ENCODE peak calls at places on chromosomes 4 and X, in six cellular contexts. C, H, T, R, Q and D are unnamed samples.

GRCh38 chr4:173264245-173264959 is 69.8 kb downstream of the HMGB2 start:
- DNase-seq in C (no peak), H (no peak), T (no peak), R (peak), Q (no peak), D (no peak)

GRCh38 chrX:133249659-133250058 is 31.5 kb upstream of the TFDP3 start:
- DNase-seq in C (no peak), H (no peak), T (no peak), R (no peak), Q (no peak), D (no peak)

GRCh38 chrX:148661035-148661434 is 160.6 kb downstream of the AFF2 start:
- DNase-seq in C (no peak), H (no peak), T (no peak), R (no peak), Q (no peak), D (no peak)

GRCh38 chr4:74397748-74398426 is 32.9 kb downstream of the EREG start:
- DNase-seq in C (no peak), H (no peak), T (no peak), R (no peak), Q (peak), D (no peak)

GRCh38 chr4:67522851-67523671 is 22.2 kb downstream of the CENPC start:
- DNase-seq in C (no peak), H (no peak), T (no peak), R (peak), Q (no peak), D (no peak)

GRCh38 chr4:151874328-151874727 is 113.5 kb upstream of the GATB start:
- DNase-seq in C (no peak), H (no peak), T (no peak), R (no peak), Q (no peak), D (no peak)

GRCh38 chr4:169398294-169398693 is 127.5 kb upstream of the SH3RF1 start:
- DNase-seq in C (no peak), H (no peak), T (no peak), R (no peak), Q (no peak), D (no peak)

GRCh38 chr4:33467291-33467690 is 2747.1 kb downstream of the PCDH7 start:
- DNase-seq in C (no peak), H (no peak), T (no peak), R (no peak), Q (no peak), D (no peak)

GRCh38 chrX:118973389-118974087 is 880 bp upstream of the LONRF3 start:
- DNase-seq in C (no peak), H (no peak), T (peak), R (no peak), Q (no peak), D (peak)

GRCh38 chrX:39327255-39327654 is 526.0 kb downstream of the MID1IP1 start:
- DNase-seq in C (no peak), H (no peak), T (no peak), R (no peak), Q (no peak), D (no peak)

GRCh38 chr4:8184061-8184460 is 15.0 kb upstream of the SH3TC1 start:
- DNase-seq in C (no peak), H (no peak), T (no peak), R (no peak), Q (no peak), D (no peak)

GRCh38 chrX:4963432-4963831 is 1250.0 kb upstream of the PRKX start:
- DNase-seq in C (no peak), H (no peak), T (no peak), R (no peak), Q (no peak), D (no peak)

GRCh38 chr4:146023334-146023967 is 84.8 kb upstream of the ZNF827 start:
- DNase-seq in C (no peak), H (no peak), T (no peak), R (no peak), Q (no peak), D (no peak)

GRCh38 chr4:98642991-98643426 is 15.4 kb downstream of the TSPAN5 start:
- DNase-seq in C (peak), H (no peak), T (no peak), R (peak), Q (peak), D (no peak)

GRCh38 chr4:11596989-11597388 is 168.3 kb upstream of the HS3ST1 start:
- DNase-seq in C (no peak), H (no peak), T (no peak), R (no peak), Q (no peak), D (no peak)

GRCh38 chrX:132146456-132146855 is 18.6 kb upstream of the FRMD7 start:
- DNase-seq in C (no peak), H (no peak), T (no peak), R (no peak), Q (no peak), D (no peak)

GRCh38 chr4:68817386-68817785 is 1.6 kb downstream of the UGT2B10 start:
- DNase-seq in C (no peak), H (no peak), T (no peak), R (no peak), Q (no peak), D (no peak)

GRCh38 chrX:2608638-2609430 is 82.3 kb upstream of the CD99 start:
- DNase-seq in C (no peak), H (peak), T (peak), R (peak), Q (peak), D (peak)

GRCh38 chr4:169582706-169583105 is 29.7 kb downstream of the NEK1 start:
- DNase-seq in C (no peak), H (no peak), T (no peak), R (peak), Q (no peak), D (no peak)

GRCh38 chrX:17376381-17377046 is 1.5 kb downstream of the NHS start:
- DNase-seq in C (no peak), H (no peak), T (peak), R (no peak), Q (peak), D (peak)

GRCh38 chr4:167883271-167883670 is 209.1 kb upstream of the ANXA10 start:
- DNase-seq in C (no peak), H (no peak), T (no peak), R (no peak), Q (no peak), D (no peak)

GRCh38 chr4:2977116-2978097 is 14.0 kb downstream of the GRK4 start:
- DNase-seq in C (peak), H (no peak), T (no peak), R (peak), Q (peak), D (no peak)

GRCh38 chrX:40245411-40246140 is 147.8 kb upstream of the BCOR start:
- DNase-seq in C (no peak), H (no peak), T (no peak), R (peak), Q (no peak), D (no peak)

GRCh38 chr4:1561286-1561990 is 122.7 kb downstream of the FAM53A start:
- DNase-seq in C (no peak), H (no peak), T (no peak), R (no peak), Q (no peak), D (no peak)

GRCh38 chr4:31059753-31060522 is 339.8 kb downstream of the PCDH7 start:
- DNase-seq in C (no peak), H (no peak), T (no peak), R (no peak), Q (no peak), D (no peak)

GRCh38 chr4:8478801-8479744 is 38.5 kb downstream of the TRMT44 start:
- DNase-seq in C (no peak), H (no peak), T (no peak), R (peak), Q (no peak), D (peak)

GRCh38 chr4:3114377-3114776 is 39.9 kb downstream of the HTT start:
- DNase-seq in C (no peak), H (no peak), T (no peak), R (no peak), Q (no peak), D (no peak)

GRCh38 chr4:8048856-8049686 is 109.4 kb upstream of the AFAP1 start:
- DNase-seq in C (no peak), H (no peak), T (no peak), R (no peak), Q (no peak), D (no peak)

GRCh38 chr4:5165419-5166369 is 114.4 kb downstream of the STK32B start:
- DNase-seq in C (peak), H (no peak), T (peak), R (peak), Q (peak), D (no peak)

GRCh38 chr4:43693876-43694275 is 754.7 kb downstream of the KCTD8 start:
- DNase-seq in C (no peak), H (no peak), T (no peak), R (no peak), Q (no peak), D (no peak)

GRCh38 chr4:40038972-40039371 is 17.7 kb upstream of the N4BP2 start:
- DNase-seq in C (peak), H (no peak), T (no peak), R (no peak), Q (no peak), D (no peak)